ENCODE peak calls at places on chromosomes 16 and 17, in ten cellular contexts. J is IMR-90, Q is adrenal gland, F is uterus, M is tibial nerve, H is A549, E is heart left ventricle, R is body of pancreas, P is H1, B is ovary. Y is an unnamed sample.

GRCh38 chr17:81116704-81117103 is 48.6 kb upstream of the PVALEF start:
- DNase-seq in J (no peak), P (no peak), M (no peak), Q (no peak), H (no peak), E (no peak), F (no peak), R (no peak), B (no peak), Y (peak; percentile 90)

GRCh38 chr17:28737770-28738679 is 5.8 kb upstream of the TRAF4 start:
- DNase-seq in B (no peak), Q (no peak), E (no peak), H (no peak), M (no peak), F (no peak), J (no peak), P (no peak), R (no peak), Y (no peak)

GRCh38 chr16:88649924-88650748 is 717 bp downstream of the CYBA start:
- DNase-seq in R (peak; percentile 40), E (peak; percentile 66), Q (no peak), M (no peak), J (peak; percentile 8), P (no peak), B (no peak), H (no peak), F (no peak), Y (peak; percentile 66)

GRCh38 chr17:77427471-77427991 is 286.8 kb downstream of the SEC14L1 start:
- DNase-seq in B (peak; percentile 88), P (no peak), Q (peak; percentile 93), J (peak; percentile 89), F (peak; percentile 89), H (no peak), R (no peak), E (peak; percentile 80), M (no peak), Y (no peak)

GRCh38 chr17:63291243-63291642 is 154.9 kb downstream of the CYB561 start:
- DNase-seq in J (no peak), B (no peak), P (no peak), M (no peak), H (no peak), R (no peak), F (no peak), E (no peak), Q (no peak), Y (no peak)

GRCh38 chr17:56598471-56598870 is 5.0 kb downstream of the NOG start:
- DNase-seq in M (no peak), F (no peak), J (peak; percentile 65), H (no peak), E (no peak), P (no peak), B (no peak), Q (no peak), R (no peak), Y (no peak)

GRCh38 chr16:47037396-47037745 is 63.9 kb upstream of the DNAJA2 start:
- DNase-seq in R (peak; percentile 29), H (peak; percentile 62), M (no peak), P (no peak), F (peak; percentile 57), E (peak; percentile 55), B (peak; percentile 61), Q (peak; percentile 31), J (no peak), Y (peak; percentile 65)

GRCh38 chr17:78729636-78730035 is 52.4 kb downstream of the CYTH1 start:
- DNase-seq in H (no peak), R (no peak), B (no peak), F (no peak), E (no peak), Q (no peak), P (no peak), J (no peak), M (no peak), Y (no peak)

GRCh38 chr16:15037003-15037402 is 18.9 kb downstream of the NTAN1 start:
- DNase-seq in F (no peak), E (no peak), J (no peak), P (no peak), B (no peak), R (no peak), M (no peak), Q (no peak), H (no peak), Y (no peak)

GRCh38 chr16:14372471-14372870 is 257.6 kb downstream of the PARN start:
- DNase-seq in E (no peak), Q (no peak), M (no peak), H (no peak), P (no peak), R (no peak), F (no peak), J (no peak), B (no peak), Y (no peak)

GRCh38 chr17:75602644-75603043 is 15.0 kb downstream of the MYO15B start:
- DNase-seq in E (no peak), R (no peak), J (no peak), Q (no peak), F (no peak), P (no peak), B (no peak), H (no peak), M (no peak), Y (no peak)

GRCh38 chr16:77410449-77410848 is 24.4 kb downstream of the ADAMTS18 start:
- DNase-seq in F (no peak), J (no peak), B (no peak), M (no peak), R (no peak), H (no peak), P (no peak), E (no peak), Q (no peak), Y (no peak)

GRCh38 chr17:18951941-18952842 is at the start of gene SLC5A10:
- DNase-seq in F (no peak), H (peak; percentile 68), B (no peak), R (no peak), E (no peak), P (no peak), Q (no peak), J (no peak), M (no peak), Y (no peak)

GRCh38 chr16:89841275-89841674 is 13.0 kb downstream of the SPIRE2 start:
- DNase-seq in R (no peak), E (peak; percentile 19), B (no peak), J (no peak), H (no peak), Q (no peak), F (no peak), P (no peak), M (no peak), Y (no peak)

GRCh38 chr17:70123193-70123592 is 46.1 kb upstream of the KCNJ2 start:
- DNase-seq in J (peak; percentile 6), E (no peak), P (no peak), Q (no peak), M (no peak), F (no peak), H (no peak), R (no peak), B (no peak), Y (no peak)
- TF ChIP-seq CTCF in J (no peak), E (no peak), P (no peak), Q (no peak), M (no peak), F (no peak), H (no peak), R (no peak), B (no peak), Y (no peak)

GRCh38 chr16:2763173-2763572 is 10.7 kb downstream of the SRRM2 start:
- DNase-seq in H (no peak), J (no peak), F (no peak), E (no peak), B (no peak), R (no peak), P (no peak), Q (no peak), M (no peak), Y (no peak)

GRCh38 chr16:2761472-2761871 is 9.0 kb downstream of the SRRM2 start:
- DNase-seq in R (no peak), B (no peak), H (no peak), J (no peak), P (no peak), F (no peak), Q (no peak), M (no peak), E (no peak), Y (no peak)

GRCh38 chr16:2762711-2763110 is 10.3 kb downstream of the SRRM2 start:
- DNase-seq in H (no peak), B (no peak), F (no peak), M (no peak), R (no peak), Q (no peak), E (no peak), P (no peak), J (no peak), Y (no peak)

GRCh38 chr16:2764718-2765117 is 12.3 kb downstream of the SRRM2 start:
- DNase-seq in E (no peak), J (no peak), R (no peak), P (no peak), H (no peak), B (no peak), F (no peak), Q (no peak), M (no peak), Y (no peak)

GRCh38 chr16:2761886-2762583 is 9.6 kb downstream of the SRRM2 start:
- DNase-seq in Q (no peak), J (no peak), R (no peak), H (no peak), F (no peak), P (no peak), M (no peak), B (no peak), E (no peak), Y (no peak)
- TF ChIP-seq POLR2A in Q (no peak), J (no peak), R (no peak), H (no peak), F (no peak), P (peak; percentile 37), M (no peak), B (no peak), E (no peak), Y (no peak)

DNA sequence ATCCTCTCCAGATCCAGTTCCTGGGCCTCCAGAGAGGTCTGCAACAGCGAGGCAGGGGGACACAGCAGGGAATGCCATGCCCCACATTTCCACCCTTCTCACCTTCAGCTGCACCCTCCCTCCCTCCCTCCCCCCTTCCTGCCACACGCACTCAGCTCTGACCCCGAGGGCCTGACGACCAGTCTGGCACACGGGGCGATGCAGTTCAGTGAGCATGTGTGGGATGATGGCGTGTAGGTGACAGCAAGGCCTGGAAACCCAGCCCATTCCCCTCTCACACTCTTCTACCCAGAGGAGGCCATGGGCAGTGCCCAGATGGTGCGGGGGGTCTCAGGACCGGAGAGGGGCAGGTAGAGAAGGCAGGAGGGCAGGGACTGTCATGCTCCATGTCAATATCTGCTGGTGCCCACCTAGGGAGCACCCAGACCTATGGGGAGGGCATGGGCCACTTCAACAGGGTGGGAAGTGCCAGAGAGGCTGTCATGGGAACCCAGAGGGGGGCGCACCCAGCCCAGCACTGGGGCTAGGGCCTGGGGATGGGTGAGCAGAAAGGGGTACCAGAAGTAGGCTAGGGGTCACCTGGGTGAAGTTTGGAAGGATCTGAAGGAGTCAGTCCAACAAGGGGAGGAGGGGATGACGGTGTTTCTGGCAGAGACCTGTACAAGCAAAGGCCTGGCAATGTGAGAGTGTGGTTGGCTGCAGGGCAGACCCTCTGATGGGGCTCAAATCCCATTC is 13.6 kb upstream of the KATNB1 start:
- DNase-seq in Q (no peak), H (no peak), J (no peak), M (no peak), E (no peak), F (no peak), R (no peak), B (no peak), P (no peak), Y (no peak)
- TF ChIP-seq CTCF in Q (no peak), H (no peak), J (no peak), M (no peak), E (no peak), F (no peak), R (no peak), B (no peak), P (no peak), Y (no peak)

GRCh38 chr17:39777534-39778365 is 40.0 kb downstream of the GRB7 start:
- DNase-seq in H (no peak), R (no peak), M (no peak), B (no peak), J (no peak), Q (no peak), E (no peak), F (no peak), P (no peak), Y (no peak)
- TF ChIP-seq POLR2A in H (no peak), R (no peak), M (no peak), B (no peak), J (no peak), Q (no peak), E (no peak), F (no peak), P (no peak), Y (no peak)